ENCODE peak calls at places on chromosomes 13 and 19, in eight cellular contexts. One of them, this sample, is unnamed.

GRCh38 chr19:17420267-17420924 is 549 bp downstream of the MVB12A start:
- DNase-seq in testis: peak; percentile 55
- DNase-seq in vagina: no peak
- DNase-seq in prostate gland: no peak
- DNase-seq in suprapubic skin: no peak
- DNase-seq in esophagus squamous epithelium: no peak
- DNase-seq in breast epithelium: no peak
- DNase-seq in body of pancreas: peak; percentile 21
- DNase-seq in this sample: peak; percentile 67

GRCh38 chr13:25192489-25192888 is 20.4 kb upstream of the AMER2 start:
- DNase-seq in suprapubic skin: peak; percentile 60
- DNase-seq in testis: no peak
- DNase-seq in vagina: no peak
- DNase-seq in body of pancreas: no peak
- DNase-seq in breast epithelium: no peak
- DNase-seq in prostate gland: no peak
- DNase-seq in esophagus squamous epithelium: no peak
- DNase-seq in this sample: no peak

GRCh38 chr13:34458756-34459462 is 483.2 kb upstream of the NBEA start:
- DNase-seq in prostate gland: no peak
- DNase-seq in body of pancreas: no peak
- DNase-seq in breast epithelium: no peak
- DNase-seq in vagina: no peak
- DNase-seq in testis: peak; percentile 44
- DNase-seq in esophagus squamous epithelium: no peak
- DNase-seq in suprapubic skin: no peak
- DNase-seq in this sample: no peak

GRCh38 chr13:76012091-76012721 is 376.1 kb downstream of the LMO7 start:
- DNase-seq in body of pancreas: no peak
- DNase-seq in prostate gland: no peak
- DNase-seq in suprapubic skin: no peak
- DNase-seq in esophagus squamous epithelium: no peak
- DNase-seq in breast epithelium: no peak
- DNase-seq in vagina: no peak
- DNase-seq in testis: no peak
- DNase-seq in this sample: no peak

GRCh38 chr19:46372901-46373572 is 26.1 kb downstream of the PPP5C start:
- DNase-seq in suprapubic skin: peak; percentile 76
- DNase-seq in breast epithelium: peak; percentile 52
- DNase-seq in vagina: no peak
- DNase-seq in testis: no peak
- DNase-seq in prostate gland: no peak
- DNase-seq in esophagus squamous epithelium: no peak
- DNase-seq in body of pancreas: no peak
- DNase-seq in this sample: no peak

GRCh38 chr19:54325194-54325621 is 12.2 kb upstream of the LILRA5 start:
- DNase-seq in suprapubic skin: no peak
- DNase-seq in breast epithelium: no peak
- DNase-seq in testis: peak; percentile 61
- DNase-seq in body of pancreas: peak; percentile 35
- DNase-seq in prostate gland: no peak
- DNase-seq in esophagus squamous epithelium: no peak
- DNase-seq in vagina: no peak
- DNase-seq in this sample: no peak

GRCh38 chr19:48308695-48309586 is 16.4 kb upstream of the EMP3 start:
- DNase-seq in prostate gland: no peak
- DNase-seq in suprapubic skin: no peak
- DNase-seq in breast epithelium: no peak
- DNase-seq in vagina: no peak
- DNase-seq in testis: peak; percentile 62
- DNase-seq in body of pancreas: no peak
- DNase-seq in esophagus squamous epithelium: no peak
- DNase-seq in this sample: no peak

GRCh38 chr19:16002380-16002779 is 53.6 kb downstream of the OR10H4 start:
- DNase-seq in prostate gland: no peak
- DNase-seq in breast epithelium: no peak
- DNase-seq in esophagus squamous epithelium: no peak
- DNase-seq in body of pancreas: no peak
- DNase-seq in suprapubic skin: no peak
- DNase-seq in testis: no peak
- DNase-seq in vagina: no peak
- DNase-seq in this sample: no peak

GRCh38 chr19:13095393-13095784 is 7.3 kb downstream of the LYL1 start:
- DNase-seq in suprapubic skin: no peak
- DNase-seq in prostate gland: no peak
- DNase-seq in vagina: no peak
- DNase-seq in breast epithelium: no peak
- DNase-seq in testis: no peak
- DNase-seq in esophagus squamous epithelium: no peak
- DNase-seq in body of pancreas: no peak
- DNase-seq in this sample: no peak

GRCh38 chr19:40278361-40279045 is 6.6 kb downstream of the AKT2 start:
- DNase-seq in body of pancreas: no peak
- DNase-seq in prostate gland: no peak
- DNase-seq in testis: no peak
- DNase-seq in vagina: no peak
- DNase-seq in esophagus squamous epithelium: no peak
- DNase-seq in suprapubic skin: no peak
- DNase-seq in breast epithelium: no peak
- DNase-seq in this sample: no peak

GRCh38 chr13:21749410-21749809 is 78.5 kb downstream of the FGF9 start:
- DNase-seq in testis: no peak
- DNase-seq in breast epithelium: no peak
- DNase-seq in vagina: no peak
- DNase-seq in esophagus squamous epithelium: no peak
- DNase-seq in body of pancreas: no peak
- DNase-seq in suprapubic skin: no peak
- DNase-seq in prostate gland: no peak
- DNase-seq in this sample: no peak

GRCh38 chr19:18321729-18322091 is 1.2 kb downstream of the LSM4 start:
- DNase-seq in esophagus squamous epithelium: no peak
- DNase-seq in body of pancreas: no peak
- DNase-seq in vagina: no peak
- DNase-seq in testis: no peak
- DNase-seq in prostate gland: no peak
- DNase-seq in breast epithelium: no peak
- DNase-seq in suprapubic skin: no peak
- DNase-seq in this sample: no peak

GRCh38 chr13:40503966-40504591 is 162.4 kb downstream of the FOXO1 start:
- DNase-seq in esophagus squamous epithelium: no peak
- DNase-seq in breast epithelium: no peak
- DNase-seq in testis: no peak
- DNase-seq in body of pancreas: no peak
- DNase-seq in suprapubic skin: no peak
- DNase-seq in vagina: no peak
- DNase-seq in prostate gland: no peak
- DNase-seq in this sample: no peak

GRCh38 chr19:38669532-38669931 is 22.1 kb downstream of the ACTN4 start:
- DNase-seq in breast epithelium: no peak
- DNase-seq in suprapubic skin: no peak
- DNase-seq in esophagus squamous epithelium: no peak
- DNase-seq in prostate gland: no peak
- DNase-seq in vagina: no peak
- DNase-seq in body of pancreas: no peak
- DNase-seq in testis: no peak
- DNase-seq in this sample: no peak

GRCh38 chr19:48962029-48962848 is 2.9 kb upstream of the FTL start:
- DNase-seq in prostate gland: peak; percentile 46
- DNase-seq in vagina: no peak
- DNase-seq in suprapubic skin: no peak
- DNase-seq in testis: peak; percentile 40
- DNase-seq in esophagus squamous epithelium: no peak
- DNase-seq in breast epithelium: no peak
- DNase-seq in body of pancreas: peak; percentile 51
- DNase-seq in this sample: peak; percentile 56

GRCh38 chr13:114004416-114005205 is 30.7 kb upstream of the C13orf46 start:
- DNase-seq in testis: no peak
- DNase-seq in prostate gland: no peak
- DNase-seq in suprapubic skin: peak; percentile 57
- DNase-seq in esophagus squamous epithelium: no peak
- DNase-seq in body of pancreas: peak; percentile 11
- DNase-seq in breast epithelium: no peak
- DNase-seq in vagina: no peak
- DNase-seq in this sample: no peak

GRCh38 chr19:54152267-54152666 is 7.3 kb downstream of the LENG1 start:
- DNase-seq in prostate gland: no peak
- DNase-seq in body of pancreas: no peak
- DNase-seq in testis: no peak
- DNase-seq in suprapubic skin: no peak
- DNase-seq in breast epithelium: no peak
- DNase-seq in vagina: no peak
- DNase-seq in esophagus squamous epithelium: no peak
- DNase-seq in this sample: no peak

GRCh38 chr19:40578442-40578908 is 1.8 kb downstream of the SHKBP1 start:
- DNase-seq in esophagus squamous epithelium: no peak
- DNase-seq in suprapubic skin: no peak
- DNase-seq in testis: peak; percentile 75
- DNase-seq in prostate gland: no peak
- DNase-seq in body of pancreas: no peak
- DNase-seq in vagina: no peak
- DNase-seq in breast epithelium: no peak
- DNase-seq in this sample: no peak

DNA sequence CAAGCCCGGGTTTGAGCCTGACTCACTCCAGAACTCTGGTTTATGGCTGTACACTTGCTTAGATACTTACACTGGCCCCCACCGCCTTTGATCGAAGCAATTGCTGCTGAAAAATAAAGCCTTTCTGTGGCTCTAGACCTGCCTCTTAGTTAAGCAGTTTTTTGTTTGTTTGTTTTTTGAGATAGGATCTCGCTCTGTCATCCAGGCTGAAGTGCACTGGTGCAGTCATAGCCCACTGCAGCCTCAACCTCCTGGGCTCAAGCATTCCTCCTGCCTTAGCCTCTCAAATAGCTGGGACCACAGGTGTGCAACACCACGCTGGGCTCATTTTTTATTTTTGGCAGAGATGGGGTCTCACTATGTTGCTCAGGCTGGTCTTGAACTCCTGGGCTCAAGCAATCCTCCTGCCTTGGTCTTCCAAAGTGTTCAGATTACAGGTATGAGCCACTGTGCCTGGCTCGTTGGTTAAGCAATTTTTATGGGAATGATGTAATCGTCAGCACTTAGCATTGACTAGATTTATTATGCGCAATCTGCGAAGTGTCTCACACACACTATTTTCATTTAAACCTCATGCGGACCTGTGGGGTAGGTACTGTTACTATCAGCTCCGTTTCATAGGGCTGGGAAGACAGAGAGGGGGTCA is 22.2 kb downstream of the PPP2R1A start:
- DNase-seq in esophagus squamous epithelium: no peak
- DNase-seq in testis: no peak
- DNase-seq in breast epithelium: no peak
- DNase-seq in prostate gland: no peak
- DNase-seq in vagina: no peak
- DNase-seq in suprapubic skin: peak; percentile 15
- DNase-seq in body of pancreas: no peak
- DNase-seq in this sample: no peak
- TF ChIP-seq POLR2A in esophagus squamous epithelium: no peak
- TF ChIP-seq POLR2A in testis: no peak
- TF ChIP-seq POLR2A in breast epithelium: no peak
- TF ChIP-seq POLR2A in prostate gland: no peak
- TF ChIP-seq POLR2A in vagina: no peak
- TF ChIP-seq POLR2A in suprapubic skin: no peak
- TF ChIP-seq POLR2A in body of pancreas: no peak
- TF ChIP-seq POLR2A in this sample: no peak

DNA sequence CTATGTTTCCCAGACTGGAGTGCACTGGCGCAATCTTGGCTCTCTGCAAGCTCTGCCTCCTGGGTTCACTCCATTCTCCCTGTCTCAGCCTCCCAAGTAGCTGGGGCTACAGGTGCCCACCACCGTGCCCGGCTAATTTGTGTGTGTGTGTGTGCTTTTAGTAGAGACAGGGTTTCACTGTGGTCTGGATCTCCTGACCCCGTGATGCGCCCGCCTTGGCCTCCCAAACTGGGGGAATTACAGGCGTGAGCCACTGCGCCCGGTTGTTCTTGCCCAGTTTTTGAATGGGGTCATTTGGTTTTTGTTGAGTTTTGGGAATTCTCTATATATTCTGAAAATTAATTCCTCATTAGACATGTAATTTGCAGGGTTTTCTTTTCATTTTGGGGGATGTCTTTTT is 238.4 kb upstream of the PRR20A start:
- DNase-seq in vagina: no peak
- DNase-seq in testis: no peak
- DNase-seq in esophagus squamous epithelium: no peak
- DNase-seq in prostate gland: no peak
- DNase-seq in breast epithelium: no peak
- DNase-seq in body of pancreas: no peak
- DNase-seq in suprapubic skin: no peak
- DNase-seq in this sample: no peak
- TF ChIP-seq POLR2A in vagina: no peak
- TF ChIP-seq POLR2A in testis: no peak
- TF ChIP-seq POLR2A in esophagus squamous epithelium: no peak
- TF ChIP-seq POLR2A in prostate gland: no peak
- TF ChIP-seq POLR2A in breast epithelium: no peak
- TF ChIP-seq POLR2A in body of pancreas: no peak
- TF ChIP-seq POLR2A in suprapubic skin: no peak
- TF ChIP-seq POLR2A in this sample: no peak

GRCh38 chr19:11339254-11340098 is at the start of gene RAB3D:
- DNase-seq in suprapubic skin: peak; percentile 94
- DNase-seq in breast epithelium: peak; percentile 91
- DNase-seq in esophagus squamous epithelium: peak; percentile 51
- DNase-seq in vagina: no peak
- DNase-seq in testis: peak; percentile 91
- DNase-seq in prostate gland: peak; percentile 93
- DNase-seq in body of pancreas: peak; percentile 97
- DNase-seq in this sample: peak; percentile 94
- TF ChIP-seq POLR2A in suprapubic skin: peak; percentile 40
- TF ChIP-seq POLR2A in breast epithelium: peak; percentile 38
- TF ChIP-seq POLR2A in esophagus squamous epithelium: peak; percentile 84
- TF ChIP-seq POLR2A in vagina: peak; percentile 60
- TF ChIP-seq POLR2A in testis: no peak
- TF ChIP-seq POLR2A in prostate gland: peak; percentile 77
- TF ChIP-seq POLR2A in body of pancreas: peak; percentile 55
- TF ChIP-seq POLR2A in this sample: peak; percentile 28

GRCh38 chr19:6587998-6588507 is 2.9 kb downstream of the CD70 start:
- DNase-seq in body of pancreas: no peak
- DNase-seq in testis: no peak
- DNase-seq in esophagus squamous epithelium: no peak
- DNase-seq in breast epithelium: no peak
- DNase-seq in suprapubic skin: no peak
- DNase-seq in prostate gland: no peak
- DNase-seq in vagina: no peak
- DNase-seq in this sample: no peak

GRCh38 chr19:6589711-6590457 is 1.1 kb downstream of the CD70 start:
- DNase-seq in prostate gland: no peak
- DNase-seq in testis: no peak
- DNase-seq in vagina: no peak
- DNase-seq in body of pancreas: no peak
- DNase-seq in suprapubic skin: no peak
- DNase-seq in breast epithelium: no peak
- DNase-seq in esophagus squamous epithelium: no peak
- DNase-seq in this sample: no peak

GRCh38 chr19:6593651-6594416 is 2.9 kb upstream of the CD70 start:
- DNase-seq in body of pancreas: no peak
- DNase-seq in breast epithelium: no peak
- DNase-seq in prostate gland: no peak
- DNase-seq in suprapubic skin: no peak
- DNase-seq in testis: no peak
- DNase-seq in vagina: no peak
- DNase-seq in esophagus squamous epithelium: no peak
- DNase-seq in this sample: no peak

GRCh38 chr19:6588508-6589345 is 2.2 kb downstream of the CD70 start:
- DNase-seq in esophagus squamous epithelium: no peak
- DNase-seq in prostate gland: no peak
- DNase-seq in suprapubic skin: no peak
- DNase-seq in vagina: no peak
- DNase-seq in body of pancreas: no peak
- DNase-seq in testis: no peak
- DNase-seq in breast epithelium: no peak
- DNase-seq in this sample: no peak

GRCh38 chr19:6590458-6591319 is at the start of gene CD70:
- DNase-seq in esophagus squamous epithelium: no peak
- DNase-seq in breast epithelium: no peak
- DNase-seq in suprapubic skin: no peak
- DNase-seq in vagina: no peak
- DNase-seq in body of pancreas: no peak
- DNase-seq in prostate gland: no peak
- DNase-seq in testis: no peak
- DNase-seq in this sample: no peak
- TF ChIP-seq POLR2A in esophagus squamous epithelium: peak; percentile 29
- TF ChIP-seq POLR2A in breast epithelium: no peak
- TF ChIP-seq POLR2A in suprapubic skin: no peak
- TF ChIP-seq POLR2A in vagina: no peak
- TF ChIP-seq POLR2A in body of pancreas: no peak
- TF ChIP-seq POLR2A in prostate gland: no peak
- TF ChIP-seq POLR2A in testis: no peak
- TF ChIP-seq POLR2A in this sample: no peak